ENCODE peak calls at places on chromosomes 6 and 20, in six cellular contexts. G is body of pancreas, S is fibroblast of lung, Q is K562, R is transverse colon, N is NT2/D1. I is an unnamed sample. For H3K36me3 and H3K4me1, the result is how much of the 10 kb centered on the place peaks cover.

GRCh38 chr20:32966382-32966781 is 37.9 kb downstream of the SUN5 start:
- DNase-seq in S (no peak), Q (no peak), N (no peak), R (no peak), G (no peak), I (no peak)

GRCh38 chr6:140879861-140880260 is 1252.9 kb upstream of the GJE1 start:
- DNase-seq in N (no peak), R (no peak), Q (no peak), S (peak), G (no peak), I (no peak)

GRCh38 chr20:58021481-58021880 is 207.0 kb downstream of the ANKRD60 start:
- DNase-seq in G (no peak), N (no peak), R (no peak), Q (peak), S (no peak), I (peak)

GRCh38 chr20:11352041-11352440 is 565.7 kb upstream of the BTBD3 start:
- DNase-seq in N (no peak), Q (no peak), G (no peak), R (no peak), S (no peak), I (no peak)

GRCh38 chr6:13235339-13235738 is 93.0 kb downstream of the TBC1D7 start:
- DNase-seq in G (no peak), Q (no peak), R (no peak), S (no peak), N (no peak), I (no peak)

GRCh38 chr6:63476302-63476701 is 96.0 kb upstream of the LOC128125822 start:
- DNase-seq in N (no peak), G (no peak), Q (no peak), R (no peak), S (no peak), I (no peak)

GRCh38 chr6:74735304-74735703 is 470.5 kb downstream of the COL12A1 start:
- DNase-seq in N (no peak), G (no peak), R (no peak), S (peak), Q (no peak), I (no peak)

GRCh38 chr20:12012241-12013222 is 94.8 kb downstream of the BTBD3 start:
- DNase-seq in R (peak), N (peak), G (peak), Q (peak), S (peak), I (peak)

GRCh38 chr20:8082025-8082424 is 50.0 kb upstream of the PLCB1 start:
- DNase-seq in R (no peak), Q (no peak), N (no peak), G (no peak), S (no peak), I (peak)

GRCh38 chr20:60228255-60228654 is 270.0 kb downstream of the CDH26 start:
- DNase-seq in N (no peak), Q (no peak), G (no peak), S (no peak), R (no peak), I (peak)

GRCh38 chr20:35108921-35109320 is 16.3 kb upstream of the TRPC4AP start:
- DNase-seq in G (no peak), N (no peak), R (no peak), S (no peak), Q (no peak), I (no peak)

GRCh38 chr6:157152544-157152943 is 170.8 kb downstream of the TMEM242 start:
- DNase-seq in N (no peak), R (no peak), Q (no peak), S (no peak), G (no peak), I (no peak)

GRCh38 chr6:132300323-132300949 is 100.8 kb downstream of the MOXD1 start:
- DNase-seq in R (peak), S (peak), G (peak), N (peak), Q (peak), I (peak)

GRCh38 chr20:36624068-36624813 is 18.7 kb downstream of the RAB5IF start:
- DNase-seq in S (no peak), G (peak), Q (no peak), N (no peak), R (peak), I (no peak)

GRCh38 chr6:1388927-1389790 is at the start of gene FOXF2:
- DNase-seq in R (no peak), G (no peak), Q (peak), N (no peak), S (peak), I (no peak)

GRCh38 chr20:63979549-63980316 is at the start of gene SAMD10:
- DNase-seq in N (no peak), R (peak), G (peak), S (no peak), Q (peak), I (peak)

GRCh38 chr20:3887870-3888614 is 1.1 kb upstream of the PANK2 start:
- DNase-seq in G (no peak), R (peak), N (no peak), S (peak), Q (no peak), I (no peak)

GRCh38 chr6:132084811-132085509 is 133.8 kb upstream of the CCN2 start:
- DNase-seq in Q (no peak), N (no peak), G (no peak), S (peak), R (no peak), I (no peak)

GRCh38 chr20:1666802-1667201 is 9.2 kb upstream of the SIRPG start:
- DNase-seq in S (no peak), Q (no peak), R (no peak), G (no peak), N (no peak), I (no peak)
- H3K36me3 ChIP-seq in S (under half), Q (under half), R (under half), G (under half), N (under half), I (under half)

GRCh38 chr20:53940356-53940694 is 130.1 kb downstream of the BCAS1 start:
- DNase-seq in N (no peak), G (no peak), S (no peak), R (no peak), Q (no peak), I (no peak)
- H3K4me1 ChIP-seq in N (under half), G (under half), S (under half), R (under half), Q (half or more), I (under half)

DNA sequence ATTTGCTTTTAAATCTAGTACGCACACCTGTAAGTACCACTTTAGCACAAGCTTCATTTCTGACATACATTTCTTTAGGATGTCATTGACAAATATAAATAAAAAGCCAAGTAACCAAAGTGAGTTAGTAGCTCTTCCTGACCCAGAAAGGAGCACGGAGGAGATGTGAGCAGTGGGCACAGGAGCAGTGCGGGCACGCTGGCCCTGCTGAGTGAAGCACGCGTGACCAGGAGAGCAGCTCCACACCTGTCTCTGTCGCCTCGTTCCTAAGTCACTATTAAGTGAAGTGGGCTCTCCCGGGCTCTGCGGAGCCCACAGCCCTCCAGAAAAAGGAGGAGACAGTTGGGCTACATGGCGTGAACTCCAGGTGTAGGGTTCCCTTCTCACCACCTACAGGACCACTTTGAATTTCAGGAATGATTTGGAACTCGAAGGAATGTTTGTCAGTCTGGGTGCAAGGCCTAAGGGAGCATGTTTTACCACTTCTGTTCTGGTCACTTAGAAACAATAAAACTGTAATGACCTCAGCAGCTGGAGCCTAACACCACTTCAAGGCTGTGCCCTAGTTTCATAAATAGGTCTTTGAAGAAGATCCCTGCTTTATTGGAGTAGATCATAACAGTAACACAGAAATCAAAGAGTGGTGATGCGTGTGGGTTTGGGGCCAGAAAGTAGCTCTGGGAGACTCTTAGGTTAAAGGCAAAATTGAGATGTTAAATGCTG is 95.9 kb downstream of the FAM120B start:
- DNase-seq in G (no peak), R (no peak), S (no peak), Q (no peak), N (no peak), I (no peak)
- H3K36me3 ChIP-seq in G (under half), R (under half), S (under half), Q (under half), N (under half), I (under half)

GRCh38 chr6:25329982-25330381 is 50.8 kb downstream of the CARMIL1 start:
- DNase-seq in S (no peak), Q (no peak), N (no peak), R (no peak), G (no peak), I (no peak)
- H3K4me1 ChIP-seq in S (under half), Q (under half), N (under half), R (under half), G (under half), I (under half)